ENCODE peak calls at places on chromosomes 12 and 14, in five cellular contexts. One of them, this sample, is unnamed.

GRCh38 chr12:122799635-122800243 is 25.4 kb downstream of the CCDC62 start:
- DNase-seq in psoas muscle: no peak
- DNase-seq in HFF-Myc: no peak
- DNase-seq in HL-60: peak; percentile 57
- DNase-seq in HepG2: no peak
- DNase-seq in this sample: no peak

GRCh38 chr12:22416831-22417230 is 82.3 kb upstream of the ST8SIA1 start:
- DNase-seq in psoas muscle: no peak
- DNase-seq in HFF-Myc: no peak
- DNase-seq in HL-60: no peak
- DNase-seq in HepG2: no peak
- DNase-seq in this sample: no peak

GRCh38 chr14:88184956-88185355 is 138.1 kb downstream of the KCNK10 start:
- DNase-seq in psoas muscle: no peak
- DNase-seq in HFF-Myc: no peak
- DNase-seq in HL-60: no peak
- DNase-seq in HepG2: no peak
- DNase-seq in this sample: no peak

GRCh38 chr14:48914382-48914781 is 671.8 kb downstream of the RPS29 start:
- DNase-seq in psoas muscle: no peak
- DNase-seq in HFF-Myc: no peak
- DNase-seq in HL-60: no peak
- DNase-seq in HepG2: no peak
- DNase-seq in this sample: no peak

GRCh38 chr12:99722690-99723486 is 75.3 kb downstream of the GARIN6 start:
- DNase-seq in psoas muscle: no peak
- DNase-seq in HFF-Myc: no peak
- DNase-seq in HL-60: no peak
- DNase-seq in HepG2: no peak
- DNase-seq in this sample: no peak

GRCh38 chr14:68137704-68138619 is 318.4 kb downstream of the RAD51B start:
- DNase-seq in psoas muscle: peak; percentile 69
- DNase-seq in HFF-Myc: peak; percentile 96
- DNase-seq in HL-60: no peak
- DNase-seq in HepG2: peak; percentile 77
- DNase-seq in this sample: peak; percentile 6

GRCh38 chr14:52413729-52414453 is 99.8 kb downstream of the PTGER2 start:
- DNase-seq in psoas muscle: no peak
- DNase-seq in HFF-Myc: no peak
- DNase-seq in HL-60: no peak
- DNase-seq in HepG2: no peak
- DNase-seq in this sample: no peak

GRCh38 chr12:49644620-49644994 is 21.2 kb downstream of the PRPF40B start:
- DNase-seq in psoas muscle: peak; percentile 87
- DNase-seq in HFF-Myc: peak; percentile 43
- DNase-seq in HL-60: peak; percentile 58
- DNase-seq in HepG2: peak; percentile 49
- DNase-seq in this sample: peak; percentile 84

GRCh38 chr14:100045687-100046344 is 19.4 kb upstream of the EVL start:
- DNase-seq in psoas muscle: no peak
- DNase-seq in HFF-Myc: no peak
- DNase-seq in HL-60: no peak
- DNase-seq in HepG2: no peak
- DNase-seq in this sample: no peak

GRCh38 chr14:26191666-26192065 is 406.2 kb downstream of the NOVA1 start:
- DNase-seq in psoas muscle: no peak
- DNase-seq in HFF-Myc: no peak
- DNase-seq in HL-60: no peak
- DNase-seq in HepG2: no peak
- DNase-seq in this sample: no peak

GRCh38 chr12:23684121-23684520 is 265.3 kb downstream of the SOX5 start:
- DNase-seq in psoas muscle: no peak
- DNase-seq in HFF-Myc: no peak
- DNase-seq in HL-60: peak; percentile 5
- DNase-seq in HepG2: no peak
- DNase-seq in this sample: no peak

GRCh38 chr12:19196959-19197630 is 67.6 kb downstream of the PLEKHA5 start:
- DNase-seq in psoas muscle: no peak
- DNase-seq in HFF-Myc: no peak
- DNase-seq in HL-60: no peak
- DNase-seq in HepG2: no peak
- DNase-seq in this sample: no peak

GRCh38 chr14:70808023-70808401 is 1.3 kb downstream of the MAP3K9 start:
- DNase-seq in psoas muscle: no peak
- DNase-seq in HFF-Myc: no peak
- DNase-seq in HL-60: no peak
- DNase-seq in HepG2: peak; percentile 47
- DNase-seq in this sample: peak; percentile 76

GRCh38 chr14:57382283-57382682 is 8.1 kb upstream of the NAA30 start:
- DNase-seq in psoas muscle: no peak
- DNase-seq in HFF-Myc: peak; percentile 61
- DNase-seq in HL-60: no peak
- DNase-seq in HepG2: peak; percentile 42
- DNase-seq in this sample: no peak

GRCh38 chr14:52075371-52075770 is 6.5 kb upstream of the NID2 start:
- DNase-seq in psoas muscle: no peak
- DNase-seq in HFF-Myc: no peak
- DNase-seq in HL-60: no peak
- DNase-seq in HepG2: no peak
- DNase-seq in this sample: no peak

GRCh38 chr14:65006251-65006721 is 19.6 kb downstream of the FNTB start:
- DNase-seq in psoas muscle: no peak
- DNase-seq in HFF-Myc: no peak
- DNase-seq in HL-60: no peak
- DNase-seq in HepG2: no peak
- DNase-seq in this sample: no peak

GRCh38 chr14:73753043-73753886 is 39.1 kb upstream of the PNMA1 start:
- DNase-seq in psoas muscle: no peak
- DNase-seq in HFF-Myc: no peak
- DNase-seq in HL-60: no peak
- DNase-seq in HepG2: peak; percentile 84
- DNase-seq in this sample: peak; percentile 20

GRCh38 chr14:76729953-76730505 is 31.2 kb upstream of the VASH1 start:
- DNase-seq in psoas muscle: no peak
- DNase-seq in HFF-Myc: no peak
- DNase-seq in HL-60: no peak
- DNase-seq in HepG2: no peak
- DNase-seq in this sample: no peak

GRCh38 chr14:99968156-99968920 is 96.9 kb upstream of the EVL start:
- DNase-seq in psoas muscle: no peak
- DNase-seq in HFF-Myc: peak; percentile 98
- DNase-seq in HL-60: no peak
- DNase-seq in HepG2: no peak
- DNase-seq in this sample: no peak

GRCh38 chr12:97639702-97640101 is 177.1 kb downstream of the RMST start:
- DNase-seq in psoas muscle: no peak
- DNase-seq in HFF-Myc: no peak
- DNase-seq in HL-60: no peak
- DNase-seq in HepG2: peak; percentile 7
- DNase-seq in this sample: no peak

GRCh38 chr14:102608064-102608446 is 15.6 kb downstream of the RCOR1 start:
- DNase-seq in psoas muscle: no peak
- DNase-seq in HFF-Myc: no peak
- DNase-seq in HL-60: no peak
- DNase-seq in HepG2: no peak
- DNase-seq in this sample: peak; percentile 54

GRCh38 chr12:112170376-112170775 is 45.0 kb downstream of the TRAFD1 start:
- DNase-seq in psoas muscle: no peak
- DNase-seq in HFF-Myc: no peak
- DNase-seq in HL-60: no peak
- DNase-seq in HepG2: no peak
- DNase-seq in this sample: peak; percentile 53
- TF ChIP-seq CTCF in psoas muscle: peak; percentile 21
- TF ChIP-seq CTCF in HFF-Myc: peak; percentile 63
- TF ChIP-seq CTCF in HL-60: peak; percentile 15
- TF ChIP-seq CTCF in HepG2: peak; percentile 74
- TF ChIP-seq CTCF in this sample: peak; percentile 31

DNA sequence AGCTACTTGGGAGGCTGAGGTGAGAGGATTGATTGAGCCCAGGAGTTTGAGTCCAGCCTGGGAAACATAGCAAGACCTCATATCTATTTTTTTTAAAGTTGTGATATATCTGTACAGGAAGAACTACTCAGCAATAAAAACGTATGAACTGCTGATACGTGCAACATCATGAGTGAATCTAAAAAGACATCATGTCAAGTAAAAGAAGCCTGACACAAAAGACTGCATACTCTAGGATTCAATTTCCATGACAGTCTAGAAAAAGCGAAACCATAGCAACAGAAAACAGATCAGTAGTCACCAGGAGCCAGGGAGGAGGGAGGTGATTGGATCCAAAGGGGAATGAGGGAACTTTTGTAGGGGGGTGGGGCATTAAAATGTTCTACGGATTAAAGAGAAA is 8.8 kb upstream of the RGS6 start:
- DNase-seq in psoas muscle: no peak
- DNase-seq in HFF-Myc: no peak
- DNase-seq in HL-60: no peak
- DNase-seq in HepG2: no peak
- DNase-seq in this sample: no peak
- TF ChIP-seq CTCF in psoas muscle: no peak
- TF ChIP-seq CTCF in HFF-Myc: no peak
- TF ChIP-seq CTCF in HL-60: no peak
- TF ChIP-seq CTCF in HepG2: no peak
- TF ChIP-seq CTCF in this sample: no peak

GRCh38 chr14:50688875-50689274 is 20.8 kb upstream of the SAV1 start:
- DNase-seq in psoas muscle: no peak
- DNase-seq in HFF-Myc: no peak
- DNase-seq in HL-60: no peak
- DNase-seq in HepG2: peak; percentile 5
- DNase-seq in this sample: no peak
- TF ChIP-seq CTCF in psoas muscle: no peak
- TF ChIP-seq CTCF in HFF-Myc: no peak
- TF ChIP-seq CTCF in HL-60: no peak
- TF ChIP-seq CTCF in HepG2: peak; percentile 68
- TF ChIP-seq CTCF in this sample: no peak

GRCh38 chr12:85448548-85449139 is 168.6 kb downstream of the ALX1 start:
- DNase-seq in psoas muscle: no peak
- DNase-seq in HFF-Myc: no peak
- DNase-seq in HL-60: no peak
- DNase-seq in HepG2: no peak
- DNase-seq in this sample: no peak
- TF ChIP-seq CTCF in psoas muscle: no peak
- TF ChIP-seq CTCF in HFF-Myc: peak; percentile 19
- TF ChIP-seq CTCF in HL-60: no peak
- TF ChIP-seq CTCF in HepG2: no peak
- TF ChIP-seq CTCF in this sample: no peak

GRCh38 chr12:116012757-116013156 is 264.7 kb downstream of the MED13L start:
- DNase-seq in psoas muscle: no peak
- DNase-seq in HFF-Myc: no peak
- DNase-seq in HL-60: no peak
- DNase-seq in HepG2: no peak
- DNase-seq in this sample: no peak

GRCh38 chr12:116010467-116010866 is 267.0 kb downstream of the MED13L start:
- DNase-seq in psoas muscle: no peak
- DNase-seq in HFF-Myc: no peak
- DNase-seq in HL-60: no peak
- DNase-seq in HepG2: no peak
- DNase-seq in this sample: no peak

GRCh38 chr12:116006141-116006540 is 271.4 kb downstream of the MED13L start:
- DNase-seq in psoas muscle: no peak
- DNase-seq in HFF-Myc: no peak
- DNase-seq in HL-60: no peak
- DNase-seq in HepG2: no peak
- DNase-seq in this sample: no peak

GRCh38 chr12:116011217-116011616 is 266.3 kb downstream of the MED13L start:
- DNase-seq in psoas muscle: no peak
- DNase-seq in HFF-Myc: no peak
- DNase-seq in HL-60: no peak
- DNase-seq in HepG2: no peak
- DNase-seq in this sample: no peak

DNA sequence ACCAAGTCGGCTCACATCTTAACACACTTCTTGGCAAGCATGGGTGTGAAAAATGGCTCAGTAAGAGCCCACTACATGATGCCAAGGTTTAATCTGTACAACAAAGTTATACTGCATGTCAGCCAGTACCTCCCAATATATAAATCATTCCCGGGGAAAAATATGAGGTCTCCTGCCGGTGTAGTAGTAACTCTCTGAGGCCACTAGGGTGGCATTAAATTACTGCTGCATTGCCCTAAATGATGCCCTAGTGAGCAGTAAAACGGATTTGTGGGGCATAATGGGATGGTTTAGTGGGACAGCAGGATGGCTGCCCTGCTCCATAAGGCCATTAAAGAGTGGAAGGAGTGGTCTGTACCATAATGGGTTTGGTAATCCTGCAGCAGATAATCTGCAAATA is 267.7 kb downstream of the MED13L start:
- DNase-seq in psoas muscle: no peak
- DNase-seq in HFF-Myc: no peak
- DNase-seq in HL-60: no peak
- DNase-seq in HepG2: peak; percentile 4
- DNase-seq in this sample: no peak
- TF ChIP-seq CTCF in psoas muscle: no peak
- TF ChIP-seq CTCF in HFF-Myc: peak; percentile 43
- TF ChIP-seq CTCF in HL-60: no peak
- TF ChIP-seq CTCF in HepG2: no peak
- TF ChIP-seq CTCF in this sample: no peak

DNA sequence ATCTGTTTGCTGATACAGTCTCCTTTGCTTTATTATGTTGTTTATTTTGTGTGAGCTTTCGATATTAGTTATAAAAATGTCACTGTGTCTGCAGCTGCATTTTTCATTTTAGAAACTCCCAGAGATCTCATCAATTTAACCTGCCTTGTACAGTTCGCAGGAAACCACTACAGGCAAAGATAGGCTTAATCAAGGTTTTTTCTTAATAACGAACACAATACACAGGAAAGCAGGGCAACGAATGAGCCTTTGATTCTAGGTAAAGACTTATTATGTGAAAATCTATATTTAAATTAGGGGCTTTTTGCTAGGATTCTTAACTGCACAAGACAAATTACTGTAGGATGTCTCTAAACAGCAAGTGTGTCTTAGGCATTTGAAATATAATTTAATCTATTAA is 191.9 kb downstream of the RGS6 start:
- DNase-seq in psoas muscle: no peak
- DNase-seq in HFF-Myc: no peak
- DNase-seq in HL-60: no peak
- DNase-seq in HepG2: no peak
- DNase-seq in this sample: no peak
- TF ChIP-seq CTCF in psoas muscle: no peak
- TF ChIP-seq CTCF in HFF-Myc: no peak
- TF ChIP-seq CTCF in HL-60: no peak
- TF ChIP-seq CTCF in HepG2: no peak
- TF ChIP-seq CTCF in this sample: no peak

DNA sequence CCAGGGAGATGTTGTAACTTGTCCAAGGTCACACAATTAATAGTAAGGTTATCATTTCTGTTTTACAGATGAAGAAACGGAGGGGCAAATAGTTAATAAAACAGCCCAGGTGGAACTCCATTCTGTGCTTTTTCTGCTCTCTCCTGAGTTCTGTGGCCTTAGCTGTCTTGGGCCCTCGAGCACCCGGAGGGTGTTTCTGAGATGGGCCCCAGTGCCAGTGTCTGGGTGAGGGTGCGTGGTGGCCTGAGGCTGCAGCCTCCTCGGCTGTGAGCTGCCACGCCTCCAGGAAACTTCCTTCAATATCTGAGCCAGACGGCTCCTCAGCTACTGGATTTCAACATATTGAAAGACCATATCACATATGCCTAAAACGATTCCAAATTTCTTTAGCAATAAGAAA is 74.6 kb upstream of the DICER1 start:
- DNase-seq in psoas muscle: no peak
- DNase-seq in HFF-Myc: no peak
- DNase-seq in HL-60: no peak
- DNase-seq in HepG2: no peak
- DNase-seq in this sample: no peak
- TF ChIP-seq CTCF in psoas muscle: no peak
- TF ChIP-seq CTCF in HFF-Myc: no peak
- TF ChIP-seq CTCF in HL-60: no peak
- TF ChIP-seq CTCF in HepG2: no peak
- TF ChIP-seq CTCF in this sample: no peak

GRCh38 chr12:14756331-14757143 is 46.7 kb downstream of the WBP11 start:
- DNase-seq in psoas muscle: no peak
- DNase-seq in HFF-Myc: no peak
- DNase-seq in HL-60: no peak
- DNase-seq in HepG2: peak; percentile 45
- DNase-seq in this sample: no peak
- TF ChIP-seq CTCF in psoas muscle: no peak
- TF ChIP-seq CTCF in HFF-Myc: peak; percentile 36
- TF ChIP-seq CTCF in HL-60: no peak
- TF ChIP-seq CTCF in HepG2: peak; percentile 72
- TF ChIP-seq CTCF in this sample: peak; percentile 4